ENCODE peak calls at places on chromosomes 5 and 9, in four cellular contexts. K, M, C and J are unnamed samples.
A peak's percentile ranks its signal among the peaks of the same experiment; 100 is the strongest.

GRCh38 chr5:99398946-99399345 is 470.1 kb upstream of the CHD1 start:
- DNase-seq in K (no peak), M (no peak), C (no peak), J (no peak)

GRCh38 chr9:99138424-99139284 is 33.7 kb downstream of the TGFBR1 start:
- DNase-seq in C (no peak), M (no peak), K (no peak), J (no peak)

GRCh38 chr5:593511-593910 is 18.6 kb upstream of the CEP72 start:
- DNase-seq in K (no peak), C (no peak), M (no peak), J (no peak)

GRCh38 chr5:145801195-145801594 is 33.9 kb downstream of the PRELID2 start:
- DNase-seq in K (no peak), C (no peak), M (no peak), J (no peak)

GRCh38 chr9:93071464-93071863 is 13.0 kb downstream of the SUSD3 start:
- DNase-seq in K (peak; percentile 18), M (no peak), C (peak; percentile 21), J (no peak)

GRCh38 chr9:113416149-113416726 is 5.7 kb downstream of the C9orf43 start:
- DNase-seq in M (peak; percentile 39), C (no peak), K (no peak), J (no peak)

GRCh38 chr9:87889882-87890252 is 7.2 kb downstream of the SPATA31E1 start:
- DNase-seq in M (no peak), C (no peak), K (no peak), J (no peak)

GRCh38 chr9:97985058-97985861 is 2.1 kb downstream of the ANP32B start:
- DNase-seq in K (no peak), M (no peak), C (peak; percentile 39), J (no peak)

GRCh38 chr5:131635755-131636479 is 888 bp upstream of the RAPGEF6 start:
- DNase-seq in C (no peak), M (no peak), K (no peak), J (no peak)

GRCh38 chr5:154506049-154506715 is 28.2 kb upstream of the HAND1 start:
- DNase-seq in C (no peak), M (no peak), K (no peak), J (no peak)

GRCh38 chr9:14424983-14425382 is 111.0 kb upstream of the NFIB start:
- DNase-seq in M (no peak), C (no peak), K (no peak), J (no peak)